ENCODE peak calls at places on chromosomes 6 and 20, in seven cellular contexts. U is HepG2, I is transverse colon, Y is heart left ventricle, D is testis, N is H1, O is spleen. V is an unnamed sample.

GRCh38 chr6:157585274-157586087 is 204.5 kb downstream of the ZDHHC14 start:
- DNase-seq in D (no peak), U (no peak), O (no peak), N (no peak), I (no peak), Y (no peak), V (no peak)

GRCh38 chr6:31321820-31322219 is 35.2 kb downstream of the HLA-B start:
- DNase-seq in Y (no peak), N (no peak), O (no peak), D (no peak), I (no peak), U (no peak), V (no peak)

GRCh38 chr6:89985744-89986493 is 91.7 kb downstream of the GJA10 start:
- DNase-seq in U (no peak), I (no peak), Y (peak), N (no peak), O (no peak), D (no peak), V (no peak)

GRCh38 chr6:42367353-42368011 is 84.2 kb downstream of the TRERF1 start:
- DNase-seq in Y (no peak), O (peak), I (peak), U (no peak), N (no peak), D (no peak), V (peak)

GRCh38 chr6:78850621-78851020 is 16.7 kb upstream of the IRAK1BP1 start:
- DNase-seq in O (no peak), N (no peak), I (no peak), U (no peak), D (no peak), Y (no peak), V (no peak)

GRCh38 chr6:34189806-34190503 is 44.1 kb upstream of the GRM4 start:
- DNase-seq in Y (no peak), I (peak), O (peak), D (no peak), N (no peak), U (peak), V (peak)

GRCh38 chr20:46650575-46651090 is 626 bp downstream of the SLC13A3 start:
- DNase-seq in U (no peak), O (no peak), D (no peak), N (no peak), I (no peak), Y (no peak), V (no peak)

GRCh38 chr20:63320616-63321147 is 27.7 kb downstream of the COL20A1 start:
- DNase-seq in D (no peak), I (no peak), N (no peak), U (no peak), Y (peak), O (no peak), V (no peak)

GRCh38 chr6:158481612-158482473 is 78.0 kb upstream of the TMEM181 start:
- DNase-seq in O (no peak), I (no peak), Y (no peak), U (no peak), N (no peak), D (no peak), V (no peak)

GRCh38 chr6:159701413-159701999 is 8.5 kb upstream of the SOD2 start:
- DNase-seq in D (no peak), I (no peak), Y (peak), N (no peak), O (no peak), U (peak), V (peak)
- TF ChIP-seq POLR2A in D (no peak), I (no peak), Y (no peak), N (no peak), O (no peak), U (no peak), V (no peak)

GRCh38 chr20:56630086-56630493 is 984 bp downstream of the TFAP2C start:
- DNase-seq in I (peak), U (no peak), N (peak), O (no peak), Y (no peak), D (peak), V (peak)

GRCh38 chr20:56631990-56632327 is 2.9 kb downstream of the TFAP2C start:
- DNase-seq in O (no peak), D (no peak), N (no peak), U (no peak), I (no peak), Y (no peak), V (no peak)

GRCh38 chr20:56630506-56631317 is 1.6 kb downstream of the TFAP2C start:
- DNase-seq in U (no peak), I (no peak), N (no peak), D (peak), Y (no peak), O (no peak), V (no peak)

GRCh38 chr20:56629464-56630085 is 469 bp downstream of the TFAP2C start:
- DNase-seq in Y (no peak), D (no peak), N (no peak), O (no peak), I (no peak), U (no peak), V (no peak)

DNA sequence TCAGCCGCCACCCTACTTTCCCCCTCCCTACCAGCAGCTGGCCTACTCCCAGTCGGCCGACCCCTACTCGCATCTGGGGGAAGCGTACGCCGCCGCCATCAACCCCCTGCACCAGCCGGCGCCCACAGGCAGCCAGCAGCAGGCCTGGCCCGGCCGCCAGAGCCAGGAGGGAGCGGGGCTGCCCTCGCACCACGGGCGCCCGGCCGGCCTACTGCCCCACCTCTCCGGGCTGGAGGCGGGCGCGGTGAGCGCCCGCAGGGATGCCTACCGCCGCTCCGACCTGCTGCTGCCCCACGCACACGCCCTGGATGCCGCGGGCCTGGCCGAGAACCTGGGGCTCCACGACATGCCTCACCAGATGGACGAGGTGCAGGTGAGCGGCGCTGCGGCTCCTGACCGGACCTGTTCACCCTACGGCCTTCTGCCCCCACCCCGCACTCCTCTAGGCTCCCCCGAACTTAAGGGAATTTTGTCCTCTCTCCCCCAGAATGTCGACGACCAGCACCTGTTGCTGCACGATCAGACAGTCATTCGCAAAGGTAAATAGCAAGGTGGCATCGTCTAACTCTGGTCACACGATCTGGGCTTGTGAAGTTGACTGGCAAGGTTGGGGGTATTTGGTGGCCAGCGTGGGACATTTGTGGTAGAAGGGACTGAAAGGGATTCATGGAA is 2.3 kb downstream of the TFAP2C start:
- DNase-seq in D (no peak), U (no peak), O (no peak), Y (no peak), N (no peak), I (no peak), V (no peak)
- H3K4me3 ChIP-seq in D (peak), U (no peak), O (no peak), Y (no peak), N (peak), I (peak), V (no peak)

GRCh38 chr20:7155794-7156193 is 388.3 kb downstream of the BMP2 start:
- DNase-seq in I (no peak), Y (no peak), N (no peak), U (no peak), O (no peak), D (no peak), V (peak)

GRCh38 chr20:7147220-7147601 is 379.7 kb downstream of the BMP2 start:
- DNase-seq in D (no peak), U (peak), O (no peak), N (no peak), Y (no peak), I (no peak), V (no peak)

GRCh38 chr20:7155282-7155681 is 387.8 kb downstream of the BMP2 start:
- DNase-seq in U (no peak), D (no peak), N (no peak), Y (no peak), I (no peak), O (no peak), V (no peak)

GRCh38 chr20:7151666-7152065 is 384.2 kb downstream of the BMP2 start:
- DNase-seq in U (no peak), O (no peak), N (no peak), Y (no peak), I (no peak), D (no peak), V (no peak)

DNA sequence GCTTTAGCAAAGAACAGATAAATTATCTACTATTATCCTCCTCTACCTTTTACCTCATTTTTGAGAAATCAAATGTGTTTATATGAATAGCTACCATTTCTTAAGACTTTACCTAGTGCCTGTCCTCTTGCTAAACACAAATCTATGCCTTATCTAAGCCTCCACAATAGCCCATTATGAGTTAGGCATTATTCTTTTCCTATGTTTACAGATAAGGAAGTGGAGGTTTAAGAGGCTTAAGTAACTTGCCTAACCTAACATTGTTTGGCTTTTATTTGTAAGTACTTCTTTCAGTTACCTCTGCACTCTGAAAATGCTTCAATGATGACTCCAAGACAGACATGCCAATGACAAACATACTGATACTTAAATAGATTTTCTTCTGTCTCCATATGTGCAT is 384.6 kb downstream of the BMP2 start:
- DNase-seq in U (no peak), D (no peak), N (no peak), O (no peak), I (no peak), Y (no peak), V (no peak)
- TF ChIP-seq CTCF in U (no peak), D (no peak), N (no peak), O (no peak), I (no peak), Y (no peak), V (no peak)

GRCh38 chr6:136230219-136230980 is 19.7 kb downstream of the MTFR2 start:
- DNase-seq in O (no peak), N (no peak), U (no peak), I (no peak), Y (no peak), D (no peak), V (no peak)

GRCh38 chr6:136226674-136227377 is 23.3 kb downstream of the MTFR2 start:
- DNase-seq in U (peak), O (no peak), N (no peak), Y (no peak), D (no peak), I (no peak), V (no peak)

GRCh38 chr6:136228811-136229210 is 21.3 kb downstream of the MTFR2 start:
- DNase-seq in N (no peak), Y (no peak), U (no peak), O (no peak), D (no peak), I (no peak), V (peak)

GRCh38 chr6:136226027-136226673 is 24.0 kb downstream of the MTFR2 start:
- DNase-seq in O (peak), N (no peak), Y (no peak), U (peak), I (peak), D (peak), V (peak)

DNA sequence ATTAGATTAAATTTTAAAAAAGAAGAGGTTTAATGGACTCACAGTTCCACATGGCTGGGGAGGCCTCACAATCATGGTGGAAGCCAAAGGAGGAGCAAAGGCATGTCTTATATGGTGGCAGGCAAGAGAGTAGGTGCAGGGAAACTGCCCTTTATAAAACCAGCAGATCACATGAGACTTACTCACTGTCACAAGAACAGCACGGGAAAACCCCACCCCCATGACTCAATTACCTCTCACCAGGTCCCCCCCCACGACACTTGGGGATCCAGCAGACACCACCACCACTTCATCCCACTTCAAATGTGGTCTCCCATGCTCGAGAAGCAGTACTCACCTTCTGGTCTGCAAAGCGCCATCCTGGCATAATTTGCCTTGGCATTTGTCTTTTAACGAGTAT is 24.6 kb downstream of the MTFR2 start:
- DNase-seq in I (no peak), D (no peak), U (no peak), O (no peak), N (no peak), Y (no peak), V (peak)
- TF ChIP-seq POLR2A in I (no peak), D (no peak), U (no peak), O (no peak), N (no peak), Y (no peak), V (no peak)

GRCh38 chr6:26593278-26594127 is 3.2 kb upstream of the ABT1 start:
- DNase-seq in N (no peak), Y (no peak), I (no peak), O (no peak), U (no peak), D (no peak), V (no peak)

GRCh38 chr6:26592649-26593048 is 4.1 kb upstream of the ABT1 start:
- DNase-seq in U (peak), Y (no peak), O (no peak), N (no peak), I (no peak), D (no peak), V (peak)

GRCh38 chr6:26595669-26596269 is 984 bp upstream of the ABT1 start:
- DNase-seq in Y (peak), N (peak), O (peak), I (peak), U (peak), D (peak), V (peak)

GRCh38 chr6:26594730-26595632 is 1.8 kb upstream of the ABT1 start:
- DNase-seq in O (no peak), N (peak), U (peak), Y (no peak), D (no peak), I (no peak), V (peak)

GRCh38 chr6:26594128-26594493 is 2.6 kb upstream of the ABT1 start:
- DNase-seq in U (no peak), I (no peak), O (no peak), D (no peak), Y (no peak), N (no peak), V (no peak)
- H3K4me3 ChIP-seq in U (no peak), I (no peak), O (no peak), D (no peak), Y (no peak), N (peak), V (no peak)

DNA sequence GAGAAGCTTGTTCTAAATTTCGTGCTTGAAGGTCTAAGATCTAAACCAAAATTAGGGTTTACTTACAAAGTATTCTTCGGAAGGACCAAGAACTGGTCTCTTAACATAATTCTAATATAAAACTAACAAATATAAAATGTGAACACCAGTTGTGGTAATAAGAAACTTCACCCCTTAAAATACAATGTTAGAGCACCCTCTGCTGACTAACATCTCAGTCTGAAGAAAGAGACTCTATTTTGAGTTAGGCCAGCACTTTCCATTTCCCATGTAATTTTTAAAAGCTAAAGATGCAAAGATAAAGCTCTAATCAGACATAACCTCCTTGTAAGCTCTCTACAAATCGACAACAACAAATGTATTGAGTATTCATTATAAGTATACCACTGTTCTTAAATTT is 24.6 kb downstream of the ATG5 start:
- DNase-seq in Y (no peak), U (peak), O (no peak), I (no peak), D (no peak), N (no peak), V (peak)
- TF ChIP-seq CTCF in Y (peak), U (peak), O (no peak), I (peak), D (no peak), N (no peak), V (peak)

GRCh38 chr6:43973351-43973750 is 153.9 kb downstream of the MRPL14 start:
- DNase-seq in Y (no peak), N (no peak), O (no peak), I (no peak), D (no peak), U (no peak), V (no peak)
- TF ChIP-seq POLR2A in Y (no peak), N (no peak), O (no peak), I (no peak), D (no peak), U (no peak), V (no peak)